ENCODE peak calls at places on chromosome 14, in ten cellular contexts. C is left ventricle myocardium inferior, W is AG04450, S is thyroid gland, I is mesothelial cell of epicardium, T is GM13977, V is fibroblast of lung, X is WTC11, M is choroid plexus epithelial cell, D is fibroblast of pulmonary artery. Y is an unnamed sample.

GRCh38 chr14:64707661-64708060 is 3.4 kb downstream of the PLEKHG3 start:
- DNase-seq in T (no peak), D (peak), X (no peak), S (no peak), M (peak), C (no peak), W (peak), I (no peak), V (peak), Y (no peak)

GRCh38 chr14:64673748-64674147 is 30.5 kb upstream of the PLEKHG3 start:
- DNase-seq in M (no peak), V (peak), S (no peak), C (no peak), I (no peak), W (no peak), T (no peak), X (no peak), D (no peak), Y (no peak)

GRCh38 chr14:77947372-77947771 is 147.5 kb downstream of the ADCK1 start:
- DNase-seq in W (no peak), S (no peak), T (no peak), D (no peak), V (no peak), M (no peak), I (no peak), C (no peak), X (no peak), Y (no peak)

GRCh38 chr14:66359500-66359899 is 126.7 kb upstream of the CCDC196 start:
- DNase-seq in T (peak), M (peak), X (no peak), V (peak), W (peak), S (peak), D (peak), I (no peak), C (no peak), Y (peak)

GRCh38 chr14:59075503-59075902 is 113.0 kb upstream of the DAAM1 start:
- DNase-seq in T (no peak), W (no peak), I (no peak), S (no peak), X (no peak), V (no peak), M (no peak), D (no peak), C (no peak), Y (no peak)

GRCh38 chr14:81211844-81212243 is 8.9 kb downstream of the GTF2A1 start:
- DNase-seq in V (peak), S (peak), C (peak), X (no peak), M (peak), I (no peak), W (no peak), T (no peak), D (peak), Y (no peak)

GRCh38 chr14:90820958-90821357 is 4.7 kb upstream of the TTC7B start:
- DNase-seq in T (peak), S (no peak), I (no peak), X (no peak), V (peak), C (no peak), M (peak), W (no peak), D (no peak), Y (no peak)

GRCh38 chr14:70648374-70648773 is 6.7 kb downstream of the TTC9 start:
- DNase-seq in C (no peak), I (no peak), X (no peak), M (no peak), T (no peak), W (no peak), S (no peak), D (no peak), V (no peak), Y (no peak)

GRCh38 chr14:49218436-49219092 is 367.6 kb downstream of the RPS29 start:
- DNase-seq in T (no peak), M (peak), D (peak), I (no peak), X (no peak), V (peak), W (no peak), S (peak), C (no peak), Y (no peak)

GRCh38 chr14:103008768-103009342 is 48.5 kb downstream of the CDC42BPB start:
- DNase-seq in S (no peak), I (no peak), W (no peak), D (peak), V (peak), X (no peak), M (peak), C (peak), T (no peak), Y (no peak)

GRCh38 chr14:56702515-56702914 is 107.8 kb downstream of the OTX2 start:
- DNase-seq in I (no peak), X (no peak), S (no peak), W (no peak), T (no peak), V (no peak), C (no peak), D (no peak), M (no peak), Y (no peak)

GRCh38 chr14:70779667-70780066 is 29.6 kb downstream of the MAP3K9 start:
- DNase-seq in D (no peak), C (peak), I (no peak), S (peak), V (peak), X (no peak), M (no peak), T (no peak), W (no peak), Y (no peak)

GRCh38 chr14:69896972-69897371 is 17.8 kb downstream of the SMOC1 start:
- DNase-seq in C (no peak), T (no peak), X (no peak), W (no peak), D (no peak), V (no peak), M (no peak), S (no peak), I (no peak), Y (no peak)

GRCh38 chr14:93161411-93161940 is 23.2 kb downstream of the MOAP1 start:
- DNase-seq in W (no peak), C (no peak), D (no peak), I (no peak), X (no peak), S (no peak), M (no peak), T (no peak), V (no peak), Y (no peak)

GRCh38 chr14:52267501-52268190 is at the start of gene PTGDR:
- DNase-seq in M (peak), T (no peak), S (no peak), D (peak), W (no peak), I (no peak), X (peak), V (peak), C (peak), Y (peak)

GRCh38 chr14:41817626-41818025 is 210.9 kb downstream of the LRFN5 start:
- DNase-seq in V (peak), W (no peak), C (no peak), D (peak), X (no peak), S (no peak), T (no peak), M (peak), I (no peak), Y (no peak)

GRCh38 chr14:95313707-95314106 is 6.0 kb downstream of the CLMN start:
- DNase-seq in C (peak), D (peak), I (no peak), M (peak), V (peak), W (no peak), S (peak), X (no peak), T (no peak), Y (no peak)

GRCh38 chr14:97456958-97457357 is 659.8 kb downstream of the VRK1 start:
- DNase-seq in S (no peak), V (peak), X (no peak), I (no peak), D (no peak), W (no peak), C (no peak), M (no peak), T (no peak), Y (no peak)

GRCh38 chr14:103121846-103122577 is 1.2 kb upstream of the TNFAIP2 start:
- DNase-seq in C (peak), I (peak), M (peak), S (peak), T (no peak), X (no peak), W (no peak), D (peak), V (peak), Y (peak)

GRCh38 chr14:106372870-106373657 is 846.7 kb downstream of the TMEM121 start:
- DNase-seq in S (peak), M (no peak), X (peak), W (no peak), C (peak), T (peak), V (no peak), D (no peak), I (no peak), Y (no peak)

GRCh38 chr14:63323148-63323547 is 4.4 kb upstream of the GPHB5 start:
- DNase-seq in S (no peak), I (no peak), T (no peak), C (no peak), M (no peak), D (no peak), X (no peak), W (no peak), V (peak), Y (no peak)

GRCh38 chr14:64983439-64984310 is 3.0 kb upstream of the FNTB start:
- DNase-seq in D (peak), X (no peak), S (peak), W (no peak), T (no peak), I (no peak), C (no peak), V (peak), M (peak), Y (peak)

GRCh38 chr14:36518031-36518585 is 1.9 kb downstream of the NKX2-1 start:
- DNase-seq in W (no peak), S (peak), D (no peak), X (no peak), I (no peak), V (no peak), M (no peak), C (no peak), T (no peak), Y (peak)

GRCh38 chr14:38835874-38836273 is 267.2 kb downstream of the SEC23A start:
- DNase-seq in W (no peak), V (no peak), C (no peak), S (no peak), X (no peak), I (no peak), M (no peak), T (no peak), D (no peak), Y (no peak)

GRCh38 chr14:104522926-104523545 is 56.5 kb upstream of the C14orf180 start:
- DNase-seq in I (no peak), X (no peak), V (no peak), W (no peak), D (no peak), S (no peak), T (no peak), M (no peak), C (no peak), Y (no peak)

GRCh38 chr14:74867673-74868072 is 8.3 kb downstream of the PROX2 start:
- DNase-seq in X (no peak), C (no peak), T (no peak), M (peak), D (peak), V (peak), W (no peak), S (no peak), I (no peak), Y (no peak)

GRCh38 chr14:104346112-104346462 is 207.7 kb downstream of the KIF26A start:
- DNase-seq in C (no peak), T (no peak), X (no peak), V (no peak), S (no peak), M (no peak), I (no peak), W (no peak), D (no peak), Y (no peak)

GRCh38 chr14:22159049-22159448 is 430.0 kb downstream of the DAD1 start:
- DNase-seq in W (no peak), D (no peak), X (no peak), T (no peak), V (peak), C (no peak), S (no peak), M (no peak), I (no peak), Y (no peak)

GRCh38 chr14:72946491-72946890 is 20.2 kb downstream of the DCAF4 start:
- DNase-seq in I (no peak), D (no peak), V (peak), X (no peak), T (no peak), M (peak), C (no peak), W (no peak), S (no peak), Y (no peak)

GRCh38 chr14:72554994-72555608 is 338.8 kb downstream of the DPF3 start:
- DNase-seq in V (no peak), M (no peak), W (no peak), T (no peak), D (no peak), X (no peak), C (no peak), I (no peak), S (no peak), Y (no peak)

GRCh38 chr14:21070083-21070609 is at the start of gene ARHGEF40:
- DNase-seq in C (peak), S (peak), W (no peak), X (peak), V (peak), D (peak), I (no peak), T (peak), M (peak), Y (peak)

GRCh38 chr14:76917759-76918175 is 91.6 kb downstream of the LRRC74A start:
- DNase-seq in S (peak), D (no peak), V (peak), T (no peak), C (peak), M (no peak), X (no peak), W (no peak), I (no peak), Y (no peak)

GRCh38 chr14:76919431-76919810 is 93.2 kb downstream of the LRRC74A start:
- DNase-seq in S (peak), D (no peak), W (no peak), I (no peak), M (no peak), T (no peak), V (peak), X (no peak), C (no peak), Y (no peak)

GRCh38 chr14:76919811-76920571 is 93.8 kb downstream of the LRRC74A start:
- DNase-seq in D (peak), X (no peak), W (peak), I (no peak), T (no peak), V (peak), M (peak), C (peak), S (peak), Y (no peak)

GRCh38 chr14:76918176-76918750 is 92.1 kb downstream of the LRRC74A start:
- DNase-seq in W (peak), X (no peak), T (no peak), M (peak), C (peak), S (peak), D (peak), I (no peak), V (peak), Y (no peak)

GRCh38 chr14:76918751-76919421 is 92.7 kb downstream of the LRRC74A start:
- DNase-seq in X (peak), W (peak), I (peak), T (no peak), D (peak), V (peak), M (peak), S (peak), C (peak), Y (peak)
- TF ChIP-seq CTCF in X (no peak), W (no peak), I (no peak), T (peak), D (peak), V (no peak), M (no peak), S (no peak), C (peak), Y (no peak)

DNA sequence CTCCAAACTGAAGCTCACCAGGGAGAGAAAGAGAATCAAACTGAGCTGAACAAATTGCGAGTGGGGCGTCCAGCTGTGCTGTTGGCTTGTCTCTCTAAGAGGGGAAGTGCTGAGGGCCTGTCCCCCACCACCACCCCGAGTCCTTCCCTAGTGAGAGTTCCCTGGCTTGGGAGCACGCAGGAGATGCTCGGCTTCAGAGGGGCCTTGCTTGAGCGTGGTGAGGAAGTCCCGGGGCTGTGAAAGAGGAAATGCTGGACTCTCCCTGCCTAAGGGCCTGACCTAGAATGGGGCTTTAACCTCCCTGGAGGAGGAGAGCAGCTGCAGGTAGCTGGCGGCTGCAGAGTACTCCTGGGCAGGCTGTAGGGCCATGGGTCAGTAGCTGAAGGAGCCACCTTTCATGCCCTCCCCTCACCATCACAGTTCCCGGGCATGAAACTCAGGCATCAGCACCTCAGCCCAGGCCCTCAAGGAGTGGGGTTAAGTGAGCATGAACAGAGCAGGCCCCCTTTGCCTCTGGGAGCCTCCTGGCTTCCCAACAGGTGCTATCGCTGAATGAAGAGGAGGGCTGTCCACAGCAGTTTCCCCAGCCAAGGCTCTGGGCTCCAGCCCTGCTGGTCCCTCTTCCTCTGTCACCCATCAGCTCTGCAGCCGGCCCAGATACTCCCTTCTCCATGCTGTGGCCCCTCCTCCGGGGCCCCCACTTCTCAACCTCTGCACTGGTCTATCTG is 184.5 kb downstream of the ZFP36L1 start:
- DNase-seq in I (no peak), S (no peak), M (no peak), W (no peak), X (no peak), D (no peak), T (no peak), V (no peak), C (peak), Y (no peak)
- TF ChIP-seq CTCF in I (no peak), S (no peak), M (no peak), W (no peak), X (no peak), D (no peak), T (no peak), V (no peak), C (no peak), Y (no peak)

DNA sequence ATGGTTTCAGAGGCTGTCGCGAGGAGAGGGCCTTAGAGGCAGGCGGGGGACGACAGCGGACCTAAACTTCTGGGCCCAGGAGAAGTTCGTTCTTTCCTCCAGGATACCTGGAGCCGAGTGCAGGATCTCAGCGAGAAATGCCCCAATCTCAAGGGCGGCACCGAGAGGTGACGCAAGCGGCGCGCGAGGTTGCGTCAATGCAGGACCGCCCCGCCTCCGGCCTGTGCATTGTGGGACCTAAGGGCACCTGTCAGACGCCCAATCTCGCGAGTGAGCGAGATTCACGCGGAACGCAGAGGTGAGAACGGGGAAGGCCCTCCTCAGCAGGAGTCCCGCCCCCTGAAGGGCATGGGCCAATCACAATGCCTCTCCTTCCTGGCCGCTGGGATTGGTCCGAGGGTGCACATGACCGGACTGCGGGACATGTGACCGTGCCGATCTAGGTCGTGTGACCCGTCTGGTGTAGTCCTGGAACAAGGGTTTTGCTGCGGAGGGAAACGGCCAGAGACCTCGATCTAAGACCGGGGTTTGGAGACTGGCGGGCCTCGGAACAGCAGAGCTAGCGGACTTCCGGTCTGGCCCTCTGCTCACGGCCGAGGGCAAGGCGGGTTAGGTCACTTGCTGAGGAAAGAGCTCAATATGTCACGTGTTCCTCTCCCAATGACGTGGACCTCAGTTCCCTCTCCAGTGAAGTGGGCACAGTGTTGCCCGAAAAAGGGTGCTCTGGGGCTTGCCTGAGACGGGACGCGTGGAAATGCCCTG is 16.3 kb upstream of the DYNC1H1 start:
- DNase-seq in M (peak), W (peak), I (peak), V (peak), C (peak), X (peak), S (peak), D (peak), T (peak), Y (peak)
- TF ChIP-seq CTCF in M (no peak), W (no peak), I (no peak), V (no peak), C (no peak), X (no peak), S (no peak), D (no peak), T (no peak), Y (no peak)

DNA sequence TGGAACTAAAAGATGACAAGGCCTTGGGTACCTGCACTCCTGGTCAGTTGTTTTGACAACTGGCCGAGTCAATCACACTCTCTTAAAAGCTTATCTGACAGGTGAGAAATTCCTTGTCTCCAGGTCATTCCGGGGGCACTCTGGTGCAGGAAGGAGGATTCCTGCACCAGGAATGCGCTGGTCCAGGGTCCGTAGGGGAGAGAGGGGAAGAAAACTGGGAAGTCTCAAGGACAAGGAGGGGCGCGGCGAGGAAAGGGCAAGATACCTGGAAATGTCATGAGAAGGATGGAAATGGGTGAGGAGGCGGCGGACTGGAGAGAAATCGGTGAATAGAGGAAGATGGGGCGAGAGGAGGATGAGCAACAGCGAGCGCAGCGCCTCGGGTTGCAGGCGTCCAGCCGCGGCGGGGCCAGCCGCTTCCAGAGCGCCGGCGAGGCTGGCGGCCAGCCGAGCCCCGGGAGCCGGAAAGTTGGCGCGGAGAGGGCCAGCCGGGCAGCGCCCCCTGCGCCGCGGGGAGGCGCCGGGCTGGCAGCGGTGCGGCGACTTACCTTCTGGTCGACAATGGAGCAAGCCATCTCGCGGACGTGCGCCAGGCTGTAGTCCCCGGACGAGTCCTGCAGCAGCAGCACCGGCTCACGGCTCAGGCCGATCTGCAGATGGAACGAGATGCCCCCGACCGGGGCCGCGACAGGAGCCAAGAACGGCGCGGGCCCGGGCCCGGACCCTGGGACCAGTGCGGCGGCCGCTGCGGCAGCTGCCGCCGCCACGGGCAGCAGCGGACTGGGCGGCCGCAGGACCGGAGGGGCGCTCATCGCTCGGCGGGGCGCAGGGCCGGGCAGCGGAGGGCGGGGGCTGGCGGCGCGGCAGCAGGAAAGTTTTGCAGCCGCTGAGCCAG is 699 bp downstream of the PRKD1 start:
- DNase-seq in M (peak), V (peak), I (peak), W (no peak), S (peak), T (peak), D (peak), X (peak), C (peak), Y (peak)
- TF ChIP-seq CTCF in M (no peak), V (no peak), I (no peak), W (no peak), S (peak), T (no peak), D (no peak), X (no peak), C (peak), Y (no peak)